ENCODE peak calls at places on chromosomes 13 and 19, in six cellular contexts. G is right cardiac atrium, Z is hepatocyte, V is astrocyte of the spinal cord, E is heart left ventricle, X is psoas muscle. M is an unnamed sample.

GRCh38 chr19:7682175-7682855 is 1.7 kb downstream of the TRAPPC5 start:
- DNase-seq in Z (no peak), V (no peak), X (no peak), G (no peak), E (no peak), M (no peak)

GRCh38 chr19:41691268-41691970 is 3.3 kb upstream of the CEACAM7 start:
- DNase-seq in E (no peak), V (no peak), G (no peak), Z (no peak), X (no peak), M (no peak)

GRCh38 chr13:40028446-40028845 is 373.0 kb downstream of the COG6 start:
- DNase-seq in X (no peak), G (no peak), E (no peak), V (no peak), Z (no peak), M (peak)

GRCh38 chr19:21604941-21605548 is 99.6 kb downstream of the ZNF429 start:
- DNase-seq in E (peak), Z (no peak), V (peak), X (peak), G (no peak), M (peak)

GRCh38 chr13:110644892-110645521 is 29.7 kb downstream of the NAXD start:
- DNase-seq in V (peak), G (peak), Z (peak), X (peak), E (peak), M (peak)

GRCh38 chr19:44539236-44539819 is 9.9 kb upstream of the CEACAM20 start:
- DNase-seq in V (no peak), E (no peak), G (no peak), X (no peak), Z (no peak), M (no peak)

GRCh38 chr13:37598572-37598971 is at the start of gene POSTN:
- DNase-seq in X (no peak), E (no peak), Z (peak), V (peak), G (no peak), M (no peak)

GRCh38 chr19:33697766-33698165 is 76.0 kb downstream of the CHST8 start:
- DNase-seq in V (no peak), X (no peak), E (no peak), Z (no peak), G (no peak), M (no peak)

GRCh38 chr19:33806434-33806881 is 9.8 kb downstream of the KCTD15 start:
- DNase-seq in G (no peak), X (peak), Z (no peak), V (no peak), E (no peak), M (no peak)

GRCh38 chr19:18477042-18477760 is 39.3 kb upstream of the ISYNA1 start:
- DNase-seq in V (no peak), Z (no peak), G (no peak), E (no peak), X (no peak), M (no peak)

GRCh38 chr19:44800461-44800860 is 8.4 kb upstream of the BCAM start:
- DNase-seq in E (peak), G (peak), V (peak), Z (peak), X (peak), M (peak)

GRCh38 chr13:44715287-44716224 is 139.4 kb upstream of the TSC22D1 start:
- DNase-seq in V (peak), Z (no peak), E (no peak), G (no peak), X (no peak), M (peak)

GRCh38 chr13:25085125-25085742 is 10.7 kb upstream of the PABPC3 start:
- DNase-seq in E (no peak), X (no peak), G (no peak), Z (peak), V (peak), M (peak)

GRCh38 chr13:67632590-67632989 is 402.5 kb upstream of the PCDH9 start:
- DNase-seq in E (no peak), V (no peak), Z (no peak), G (no peak), X (no peak), M (no peak)

GRCh38 chr19:6340493-6341201 is 7.2 kb upstream of the ACER1 start:
- DNase-seq in E (no peak), X (no peak), G (no peak), Z (no peak), V (no peak), M (no peak)

GRCh38 chr19:2166741-2167738 is 3.3 kb downstream of the DOT1L start:
- DNase-seq in E (peak), X (peak), G (peak), Z (peak), V (peak), M (peak)

GRCh38 chr13:94176576-94176975 is 302.9 kb downstream of the DCT start:
- DNase-seq in X (no peak), G (no peak), V (peak), E (no peak), Z (no peak), M (peak)

GRCh38 chr13:59846845-59847620 is 316.7 kb downstream of the DIAPH3 start:
- DNase-seq in E (no peak), G (no peak), V (no peak), Z (no peak), X (no peak), M (peak)

GRCh38 chr13:23703241-23703640 is 133.0 kb downstream of the TNFRSF19 start:
- DNase-seq in E (peak), V (no peak), G (no peak), Z (no peak), X (no peak), M (peak)

GRCh38 chr13:20174656-20175405 is 14.0 kb upstream of the GJA3 start:
- DNase-seq in V (peak), X (peak), G (peak), Z (peak), E (peak), M (peak)

GRCh38 chr19:4084547-4084877 is 17.8 kb upstream of the ZBTB7A start:
- DNase-seq in E (no peak), Z (no peak), V (no peak), X (no peak), G (no peak), M (no peak)
- H3K4me3 ChIP-seq in E (peak), Z (no peak), V (no peak), X (peak), G (no peak), M (no peak)

DNA sequence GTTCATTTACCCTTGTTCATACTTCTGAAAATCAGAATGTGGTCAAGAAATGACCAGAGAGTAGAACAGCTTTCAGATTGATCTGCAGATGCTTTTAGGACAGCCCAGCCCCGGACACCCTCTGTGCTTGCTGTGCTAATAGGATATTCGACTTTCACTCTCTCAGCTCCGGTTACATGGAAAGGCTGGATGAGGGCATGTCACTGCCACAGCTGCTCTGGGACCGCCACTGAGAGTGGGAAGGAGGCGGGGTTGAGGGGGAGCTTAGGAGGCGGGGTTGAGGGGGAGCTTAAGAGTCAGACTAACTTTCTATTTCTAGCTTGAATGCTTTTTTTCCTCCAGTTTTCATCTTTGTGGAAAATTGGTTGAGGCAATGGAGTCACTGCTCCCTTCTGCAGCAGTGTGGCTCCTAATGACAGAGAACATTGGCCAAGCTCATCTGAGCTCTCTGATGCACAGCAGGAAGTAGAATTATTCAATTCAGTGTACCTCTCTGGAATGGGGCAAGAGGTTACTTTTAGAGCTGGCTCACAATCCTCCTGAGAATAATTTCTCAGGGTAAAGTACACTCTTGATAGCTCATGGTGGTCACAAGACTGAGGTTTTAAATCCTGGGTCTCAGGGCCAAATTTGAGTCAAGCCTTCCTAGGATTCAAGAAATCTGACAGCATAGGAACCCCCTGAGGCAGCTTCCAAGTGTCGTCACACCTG is 74.6 kb upstream of the NPAS1 start:
- DNase-seq in X (peak), V (peak), Z (peak), G (peak), E (peak), M (peak)
- H3K4me3 ChIP-seq in X (peak), V (no peak), Z (no peak), G (no peak), E (peak), M (peak)

DNA sequence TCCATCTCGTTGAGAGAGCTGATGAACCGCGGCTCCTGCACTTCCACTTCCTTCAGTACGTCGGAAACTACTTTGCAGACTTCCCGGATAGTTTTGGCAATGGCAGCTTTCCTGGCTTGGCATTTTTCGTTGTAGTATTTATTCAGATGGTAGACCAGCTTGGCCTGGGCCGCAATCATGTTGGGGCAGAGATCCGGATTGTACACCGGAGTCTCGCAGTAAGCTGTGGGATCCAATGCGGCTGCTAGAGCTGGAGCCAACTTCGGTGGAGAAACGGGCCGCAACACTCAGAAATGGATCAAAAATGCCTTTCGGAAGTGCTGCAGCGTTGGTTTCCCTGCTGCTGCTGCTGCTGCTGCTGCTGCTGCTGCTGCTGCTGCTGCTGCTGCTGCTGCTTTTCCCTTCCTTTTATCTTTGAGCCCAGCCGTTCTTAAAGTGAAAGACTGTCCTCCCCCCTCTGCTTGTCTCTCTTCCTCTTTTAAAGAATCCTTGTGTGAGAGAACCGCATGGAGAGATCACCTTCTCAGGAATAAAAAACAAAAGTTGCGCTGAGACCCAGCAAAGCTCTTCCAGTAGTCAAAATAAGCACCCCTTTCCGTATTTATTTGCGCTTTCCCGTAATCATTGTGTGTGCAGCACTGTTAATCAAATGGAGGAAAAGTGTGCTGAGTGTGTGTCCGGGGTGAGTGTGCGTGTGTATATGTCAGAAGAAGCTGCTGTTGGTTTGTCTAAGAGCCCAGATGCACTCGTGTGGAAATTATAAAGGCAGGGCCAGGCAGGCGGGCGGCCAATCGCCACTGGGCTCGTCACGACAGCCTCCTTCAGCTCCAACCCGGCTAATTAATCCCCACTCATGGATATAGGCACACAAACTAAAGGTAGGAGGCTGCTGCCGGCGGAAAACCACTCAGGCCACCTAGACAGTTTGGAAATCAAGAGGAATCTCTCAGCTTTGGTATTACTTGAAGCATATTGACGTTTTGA is at the start of gene MAB21L1:
- DNase-seq in X (peak), G (peak), Z (peak), V (peak), E (peak), M (no peak)
- H3K4me3 ChIP-seq in X (peak), G (peak), Z (peak), V (peak), E (peak), M (peak)

DNA sequence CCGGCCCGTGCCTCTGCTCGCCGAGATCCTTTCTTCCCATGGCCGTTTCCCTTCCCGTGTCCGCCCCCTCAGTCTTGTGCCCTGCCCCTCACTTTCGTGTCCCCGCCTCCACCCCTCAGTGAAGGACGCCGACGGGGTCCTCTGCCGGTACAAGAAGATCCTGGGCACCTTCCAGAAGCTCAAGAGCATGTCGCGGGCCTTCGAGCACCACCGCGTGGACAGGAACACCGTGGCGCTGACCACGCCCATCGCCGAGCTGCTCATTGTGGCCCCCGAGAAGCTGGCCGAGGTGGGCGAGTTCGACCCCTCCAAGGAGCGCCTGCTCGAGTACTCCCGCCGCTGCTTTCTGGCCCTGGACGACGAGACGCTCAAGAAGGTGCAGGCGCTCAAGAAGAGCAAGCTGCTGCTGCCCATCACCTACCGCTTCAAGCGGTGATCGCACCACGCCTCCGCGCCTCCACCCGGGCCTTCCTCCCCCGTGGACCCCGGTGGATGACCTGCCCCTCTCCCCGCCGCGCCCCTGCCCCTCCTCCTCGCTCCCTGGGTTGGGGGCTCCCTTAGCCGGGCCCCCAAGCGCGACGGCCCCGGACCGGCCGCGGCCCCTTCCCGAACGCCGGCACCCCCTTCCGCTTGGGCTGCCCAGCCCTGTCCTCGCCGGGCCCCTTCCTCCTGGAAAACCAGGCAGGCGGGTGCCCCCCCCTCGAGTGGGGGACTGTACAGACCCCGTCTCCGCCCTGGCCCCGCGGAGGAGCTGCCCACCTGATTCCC is 2.3 kb upstream of the U2AF2 start:
- DNase-seq in X (peak), G (peak), V (no peak), E (peak), Z (no peak), M (no peak)
- H3K4me3 ChIP-seq in X (peak), G (no peak), V (no peak), E (no peak), Z (no peak), M (no peak)

DNA sequence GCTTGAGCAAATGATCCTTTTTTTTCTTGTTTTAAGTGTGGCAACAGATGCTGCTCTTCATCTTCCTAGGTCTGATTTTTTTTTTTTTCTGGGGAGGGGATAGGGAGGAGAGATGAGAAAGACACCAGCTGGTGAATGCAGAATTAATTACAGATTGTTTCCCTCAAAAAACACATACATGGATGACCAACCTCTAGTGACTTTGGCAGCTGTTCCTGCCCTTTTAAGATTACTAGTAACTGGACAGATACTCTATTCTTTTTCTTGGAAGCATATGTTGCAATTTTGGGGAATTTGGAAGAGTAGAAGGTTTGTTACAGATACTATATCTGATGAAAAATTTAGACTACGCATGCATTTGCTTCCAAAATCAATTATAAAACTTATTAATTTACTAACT is 103.5 kb upstream of the MYO16 start:
- DNase-seq in V (no peak), G (no peak), E (no peak), Z (no peak), X (no peak), M (no peak)
- H3K4me3 ChIP-seq in V (no peak), G (no peak), E (no peak), Z (no peak), X (no peak), M (no peak)

GRCh38 chr13:105957769-105958438 is 577.6 kb downstream of the EFNB2 start:
- DNase-seq in G (no peak), E (no peak), V (no peak), Z (no peak), X (no peak), M (no peak)

GRCh38 chr13:105962080-105962479 is 573.4 kb downstream of the EFNB2 start:
- DNase-seq in E (no peak), V (no peak), G (no peak), X (no peak), Z (no peak), M (no peak)

GRCh38 chr13:105960326-105960725 is 575.1 kb downstream of the EFNB2 start:
- DNase-seq in G (no peak), X (no peak), E (no peak), Z (no peak), V (no peak), M (no peak)

GRCh38 chr13:105965910-105966309 is 569.6 kb downstream of the EFNB2 start:
- DNase-seq in V (no peak), G (no peak), Z (no peak), E (no peak), X (no peak), M (no peak)

GRCh38 chr13:105961438-105961837 is 574.0 kb downstream of the EFNB2 start:
- DNase-seq in E (no peak), Z (no peak), G (no peak), V (no peak), X (no peak), M (no peak)
- H3K4me3 ChIP-seq in E (no peak), Z (no peak), G (no peak), V (no peak), X (no peak), M (no peak)

DNA sequence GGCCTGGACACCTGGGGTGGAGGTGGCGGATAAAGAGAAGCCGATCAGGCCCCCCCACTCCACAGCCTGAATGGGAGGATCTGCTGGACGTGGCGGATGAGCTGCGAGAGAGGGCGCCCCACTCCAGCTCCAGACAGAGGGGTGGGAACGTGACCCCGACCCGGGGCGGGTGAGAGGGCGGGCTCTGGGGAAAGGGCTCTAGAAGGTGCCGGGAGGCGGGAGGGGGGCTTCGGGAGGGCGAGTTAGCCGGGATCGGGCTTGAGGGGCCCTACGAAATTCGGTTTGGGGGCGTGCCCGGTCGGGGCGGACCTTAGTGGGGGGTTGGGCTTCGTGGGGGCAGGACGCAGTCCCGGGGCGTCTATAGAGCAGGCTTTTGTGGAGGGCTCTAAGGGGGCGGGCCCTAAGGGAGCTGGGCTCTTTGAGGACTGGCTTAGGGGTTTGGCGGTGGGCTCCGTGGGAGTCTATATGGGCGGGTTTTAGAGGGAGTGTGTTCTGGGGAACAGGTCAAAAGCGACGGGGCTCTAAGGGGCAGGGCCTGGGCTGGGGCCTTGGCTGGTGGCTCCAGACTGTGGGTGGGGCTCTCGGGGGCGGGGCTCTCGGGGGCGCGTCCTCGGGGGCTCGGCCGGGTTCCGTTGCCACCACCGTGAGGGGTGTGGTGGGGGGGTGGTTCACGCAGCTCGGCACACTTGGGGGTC is 4.1 kb upstream of the NANOS3 start:
- DNase-seq in E (peak), Z (peak), X (no peak), G (peak), V (no peak), M (peak)
- H3K4me3 ChIP-seq in E (peak), Z (peak), X (peak), G (peak), V (peak), M (peak)

GRCh38 chr19:35398570-35398969 is 27.7 kb downstream of the GPR42 start:
- DNase-seq in E (no peak), Z (no peak), X (no peak), V (no peak), G (no peak), M (no peak)

GRCh38 chr19:35395762-35396199 is 24.9 kb downstream of the GPR42 start:
- DNase-seq in G (no peak), X (no peak), E (peak), Z (peak), V (no peak), M (peak)

GRCh38 chr19:35399231-35399630 is 28.4 kb downstream of the GPR42 start:
- DNase-seq in G (no peak), E (no peak), V (no peak), X (no peak), Z (no peak), M (no peak)

GRCh38 chr19:35397064-35397463 is 26.2 kb downstream of the GPR42 start:
- DNase-seq in E (no peak), Z (no peak), G (no peak), X (no peak), V (no peak), M (no peak)

DNA sequence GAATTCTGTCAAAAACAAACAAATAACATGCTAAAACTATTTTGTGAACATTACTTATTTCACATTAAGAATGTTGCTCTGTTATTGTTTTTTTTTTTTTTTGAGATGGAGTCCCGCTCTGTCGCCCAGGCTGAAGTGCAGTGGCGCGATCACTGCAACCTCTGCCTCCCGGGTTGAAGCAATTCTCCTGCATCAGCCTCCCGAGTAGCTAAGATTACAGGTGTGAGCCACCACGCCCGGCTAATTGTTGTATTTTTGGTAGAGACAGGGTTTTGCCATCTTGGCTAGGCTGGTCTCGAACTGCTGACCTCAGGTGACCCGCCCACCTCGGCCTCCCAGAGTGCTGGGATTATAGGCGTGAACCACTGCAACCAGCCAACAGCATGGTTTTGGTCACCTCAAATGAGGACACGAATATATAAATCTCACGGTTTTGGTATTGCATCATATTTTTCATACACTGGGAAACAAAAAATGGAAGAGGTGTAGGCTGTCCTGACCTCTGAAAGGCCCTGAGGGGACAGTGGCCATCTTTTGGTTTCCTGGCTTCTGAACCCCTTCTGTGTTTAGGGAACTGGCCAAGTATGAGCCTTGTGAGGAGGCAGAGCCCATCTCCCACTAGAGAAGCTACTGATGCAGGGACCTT is 25.5 kb downstream of the GPR42 start:
- DNase-seq in G (no peak), X (no peak), V (no peak), E (no peak), Z (no peak), M (no peak)
- H3K4me3 ChIP-seq in G (no peak), X (no peak), V (no peak), E (no peak), Z (no peak), M (no peak)

M was measured in fibroblast of villous mesenchyme.